ENCODE peak calls at places on chromosomes 13 and 19, in eight cellular contexts. One of them, this sample, is unnamed.

GRCh38 chr19:6056801-6057650 is 53.3 kb downstream of the RFX2 start:
- DNase-seq in HFF-Myc: peak; percentile 82
- DNase-seq in mammary epithelial cell: peak; percentile 98
- DNase-seq in CD4-positive, alpha-beta T cell: no peak
- DNase-seq in effector CD4-positive, alpha-beta T cell: no peak
- DNase-seq in GM20000: no peak
- DNase-seq in nucleus accumbens: peak; percentile 54
- DNase-seq in GM04503: peak; percentile 99
- DNase-seq in this sample: no peak

GRCh38 chr19:40502647-40503046 is 35.8 kb downstream of the SPTBN4 start:
- DNase-seq in HFF-Myc: no peak
- DNase-seq in mammary epithelial cell: no peak
- DNase-seq in CD4-positive, alpha-beta T cell: no peak
- DNase-seq in effector CD4-positive, alpha-beta T cell: no peak
- DNase-seq in GM20000: no peak
- DNase-seq in nucleus accumbens: no peak
- DNase-seq in GM04503: no peak
- DNase-seq in this sample: no peak

GRCh38 chr19:5398693-5399057 is 56.5 kb upstream of the ZNRF4 start:
- DNase-seq in HFF-Myc: no peak
- DNase-seq in mammary epithelial cell: no peak
- DNase-seq in CD4-positive, alpha-beta T cell: no peak
- DNase-seq in effector CD4-positive, alpha-beta T cell: no peak
- DNase-seq in GM20000: no peak
- DNase-seq in nucleus accumbens: no peak
- DNase-seq in GM04503: no peak
- DNase-seq in this sample: no peak

GRCh38 chr13:24133396-24133795 is 27.1 kb upstream of the SPATA13 start:
- DNase-seq in HFF-Myc: no peak
- DNase-seq in mammary epithelial cell: no peak
- DNase-seq in CD4-positive, alpha-beta T cell: no peak
- DNase-seq in effector CD4-positive, alpha-beta T cell: no peak
- DNase-seq in GM20000: no peak
- DNase-seq in nucleus accumbens: no peak
- DNase-seq in GM04503: no peak
- DNase-seq in this sample: no peak

GRCh38 chr13:85864963-85865530 is 65.8 kb upstream of the SLITRK6 start:
- DNase-seq in HFF-Myc: no peak
- DNase-seq in mammary epithelial cell: peak; percentile 28
- DNase-seq in CD4-positive, alpha-beta T cell: no peak
- DNase-seq in effector CD4-positive, alpha-beta T cell: no peak
- DNase-seq in GM20000: no peak
- DNase-seq in nucleus accumbens: no peak
- DNase-seq in GM04503: no peak
- DNase-seq in this sample: no peak

GRCh38 chr13:43232866-43233265 is 209.5 kb downstream of the DNAJC15 start:
- DNase-seq in HFF-Myc: peak; percentile 87
- DNase-seq in mammary epithelial cell: peak; percentile 39
- DNase-seq in CD4-positive, alpha-beta T cell: no peak
- DNase-seq in effector CD4-positive, alpha-beta T cell: no peak
- DNase-seq in GM20000: no peak
- DNase-seq in nucleus accumbens: no peak
- DNase-seq in GM04503: peak; percentile 44
- DNase-seq in this sample: peak; percentile 57

GRCh38 chr13:20395061-20395916 is 130.4 kb downstream of the CRYL1 start:
- DNase-seq in HFF-Myc: no peak
- DNase-seq in mammary epithelial cell: no peak
- DNase-seq in CD4-positive, alpha-beta T cell: no peak
- DNase-seq in effector CD4-positive, alpha-beta T cell: no peak
- DNase-seq in GM20000: peak; percentile 15
- DNase-seq in nucleus accumbens: no peak
- DNase-seq in GM04503: no peak
- DNase-seq in this sample: no peak

GRCh38 chr13:48901786-48902185 is 73.9 kb upstream of the FNDC3A start:
- DNase-seq in HFF-Myc: no peak
- DNase-seq in mammary epithelial cell: no peak
- DNase-seq in CD4-positive, alpha-beta T cell: no peak
- DNase-seq in effector CD4-positive, alpha-beta T cell: no peak
- DNase-seq in GM20000: no peak
- DNase-seq in nucleus accumbens: no peak
- DNase-seq in GM04503: no peak
- DNase-seq in this sample: no peak

GRCh38 chr19:12727745-12728433 is 4.2 kb upstream of the TNPO2 start:
- DNase-seq in HFF-Myc: no peak
- DNase-seq in mammary epithelial cell: no peak
- DNase-seq in CD4-positive, alpha-beta T cell: no peak
- DNase-seq in effector CD4-positive, alpha-beta T cell: no peak
- DNase-seq in GM20000: no peak
- DNase-seq in nucleus accumbens: no peak
- DNase-seq in GM04503: no peak
- DNase-seq in this sample: no peak

GRCh38 chr13:29713841-29714240 is 118.4 kb upstream of the SLC7A1 start:
- DNase-seq in HFF-Myc: no peak
- DNase-seq in mammary epithelial cell: peak; percentile 12
- DNase-seq in CD4-positive, alpha-beta T cell: no peak
- DNase-seq in effector CD4-positive, alpha-beta T cell: no peak
- DNase-seq in GM20000: no peak
- DNase-seq in nucleus accumbens: no peak
- DNase-seq in GM04503: no peak
- DNase-seq in this sample: no peak

GRCh38 chr19:19171821-19172532 is 1.9 kb upstream of the MEF2B start:
- DNase-seq in HFF-Myc: no peak
- DNase-seq in mammary epithelial cell: no peak
- DNase-seq in CD4-positive, alpha-beta T cell: no peak
- DNase-seq in effector CD4-positive, alpha-beta T cell: no peak
- DNase-seq in GM20000: peak; percentile 68
- DNase-seq in nucleus accumbens: no peak
- DNase-seq in GM04503: no peak
- DNase-seq in this sample: no peak

GRCh38 chr13:45048890-45049407 is 59.6 kb downstream of the GPALPP1 start:
- DNase-seq in HFF-Myc: no peak
- DNase-seq in mammary epithelial cell: no peak
- DNase-seq in CD4-positive, alpha-beta T cell: no peak
- DNase-seq in effector CD4-positive, alpha-beta T cell: no peak
- DNase-seq in GM20000: no peak
- DNase-seq in nucleus accumbens: no peak
- DNase-seq in GM04503: no peak
- DNase-seq in this sample: no peak

GRCh38 chr13:82136880-82137279 is 1745.4 kb downstream of the SLITRK1 start:
- DNase-seq in HFF-Myc: no peak
- DNase-seq in mammary epithelial cell: no peak
- DNase-seq in CD4-positive, alpha-beta T cell: no peak
- DNase-seq in effector CD4-positive, alpha-beta T cell: no peak
- DNase-seq in GM20000: no peak
- DNase-seq in nucleus accumbens: no peak
- DNase-seq in GM04503: no peak
- DNase-seq in this sample: no peak

GRCh38 chr19:39969266-39969665 is 1.7 kb upstream of the PSMC4 start:
- DNase-seq in HFF-Myc: no peak
- DNase-seq in mammary epithelial cell: peak; percentile 75
- DNase-seq in CD4-positive, alpha-beta T cell: no peak
- DNase-seq in effector CD4-positive, alpha-beta T cell: no peak
- DNase-seq in GM20000: no peak
- DNase-seq in nucleus accumbens: no peak
- DNase-seq in GM04503: no peak
- DNase-seq in this sample: no peak

GRCh38 chr13:46495647-46496046 is 57.3 kb upstream of the LRCH1 start:
- DNase-seq in HFF-Myc: peak; percentile 40
- DNase-seq in mammary epithelial cell: no peak
- DNase-seq in CD4-positive, alpha-beta T cell: no peak
- DNase-seq in effector CD4-positive, alpha-beta T cell: no peak
- DNase-seq in GM20000: no peak
- DNase-seq in nucleus accumbens: no peak
- DNase-seq in GM04503: no peak
- DNase-seq in this sample: no peak

GRCh38 chr13:48356750-48357149 is 53.2 kb downstream of the RB1 start:
- DNase-seq in HFF-Myc: no peak
- DNase-seq in mammary epithelial cell: no peak
- DNase-seq in CD4-positive, alpha-beta T cell: no peak
- DNase-seq in effector CD4-positive, alpha-beta T cell: no peak
- DNase-seq in GM20000: no peak
- DNase-seq in nucleus accumbens: no peak
- DNase-seq in GM04503: no peak
- DNase-seq in this sample: no peak

GRCh38 chr13:113361406-113361805 is 2.5 kb downstream of the GRTP1 start:
- DNase-seq in HFF-Myc: no peak
- DNase-seq in mammary epithelial cell: no peak
- DNase-seq in CD4-positive, alpha-beta T cell: no peak
- DNase-seq in effector CD4-positive, alpha-beta T cell: no peak
- DNase-seq in GM20000: peak; percentile 74
- DNase-seq in nucleus accumbens: no peak
- DNase-seq in GM04503: no peak
- DNase-seq in this sample: no peak

GRCh38 chr13:80603351-80603750 is 262.4 kb upstream of the SPRY2 start:
- DNase-seq in HFF-Myc: no peak
- DNase-seq in mammary epithelial cell: no peak
- DNase-seq in CD4-positive, alpha-beta T cell: no peak
- DNase-seq in effector CD4-positive, alpha-beta T cell: no peak
- DNase-seq in GM20000: no peak
- DNase-seq in nucleus accumbens: no peak
- DNase-seq in GM04503: no peak
- DNase-seq in this sample: no peak